ENCODE peak calls at places on chromosomes 12 and 14, in seven cellular contexts. One of them, this sample, is unnamed.

GRCh38 chr12:42716521-42716920 is 127.0 kb upstream of the PRICKLE1 start:
- DNase-seq in astrocyte of the cerebellum: no peak
- DNase-seq in fibroblast of lung: peak; percentile 37
- DNase-seq in spleen: no peak
- DNase-seq in T-helper 1 cell: no peak
- DNase-seq in uterus: peak; percentile 67
- DNase-seq in SJSA1: no peak
- DNase-seq in this sample: peak; percentile 25

GRCh38 chr14:61452452-61452851 is 131.1 kb downstream of the PRKCH start:
- DNase-seq in astrocyte of the cerebellum: no peak
- DNase-seq in T-helper 1 cell: peak; percentile 95
- DNase-seq in SJSA1: no peak
- DNase-seq in spleen: no peak
- DNase-seq in uterus: no peak
- DNase-seq in fibroblast of lung: no peak
- DNase-seq in this sample: no peak

GRCh38 chr12:91577586-91578539 is 395.2 kb upstream of the DCN start:
- DNase-seq in T-helper 1 cell: peak; percentile 18
- DNase-seq in fibroblast of lung: peak; percentile 65
- DNase-seq in uterus: no peak
- DNase-seq in SJSA1: no peak
- DNase-seq in spleen: no peak
- DNase-seq in astrocyte of the cerebellum: no peak
- DNase-seq in this sample: no peak

GRCh38 chr12:6868211-6869048 is 1.1 kb downstream of the TPI1 start:
- DNase-seq in T-helper 1 cell: no peak
- DNase-seq in astrocyte of the cerebellum: no peak
- DNase-seq in fibroblast of lung: no peak
- DNase-seq in uterus: no peak
- DNase-seq in SJSA1: no peak
- DNase-seq in spleen: no peak
- DNase-seq in this sample: no peak

GRCh38 chr12:15788266-15789214 is 648 bp downstream of the EPS8 start:
- DNase-seq in T-helper 1 cell: peak; percentile 6
- DNase-seq in astrocyte of the cerebellum: peak; percentile 20
- DNase-seq in uterus: peak; percentile 62
- DNase-seq in fibroblast of lung: peak; percentile 61
- DNase-seq in SJSA1: no peak
- DNase-seq in spleen: no peak
- DNase-seq in this sample: no peak

GRCh38 chr12:122834229-122834920 is 882 bp upstream of the HIP1R start:
- DNase-seq in SJSA1: peak; percentile 61
- DNase-seq in T-helper 1 cell: no peak
- DNase-seq in astrocyte of the cerebellum: no peak
- DNase-seq in uterus: no peak
- DNase-seq in spleen: peak; percentile 85
- DNase-seq in fibroblast of lung: peak; percentile 80
- DNase-seq in this sample: no peak

GRCh38 chr12:76455582-76456345 is 103.8 kb downstream of the OSBPL8 start:
- DNase-seq in SJSA1: peak; percentile 56
- DNase-seq in astrocyte of the cerebellum: peak; percentile 86
- DNase-seq in spleen: no peak
- DNase-seq in T-helper 1 cell: peak; percentile 60
- DNase-seq in fibroblast of lung: peak; percentile 90
- DNase-seq in uterus: no peak
- DNase-seq in this sample: peak; percentile 12

GRCh38 chr14:71021347-71022014 is 114.2 kb downstream of the PCNX1 start:
- DNase-seq in spleen: no peak
- DNase-seq in T-helper 1 cell: no peak
- DNase-seq in fibroblast of lung: peak; percentile 65
- DNase-seq in SJSA1: no peak
- DNase-seq in uterus: no peak
- DNase-seq in astrocyte of the cerebellum: peak; percentile 36
- DNase-seq in this sample: no peak

GRCh38 chr12:58639323-58639934 is 280.9 kb downstream of the LRIG3 start:
- DNase-seq in uterus: no peak
- DNase-seq in astrocyte of the cerebellum: no peak
- DNase-seq in SJSA1: no peak
- DNase-seq in spleen: no peak
- DNase-seq in T-helper 1 cell: no peak
- DNase-seq in fibroblast of lung: peak; percentile 72
- DNase-seq in this sample: no peak